ENCODE peak calls at places on chromosome 13, in four cellular contexts. K is K562, D is GM12878, W is HepG2. J is an unnamed sample.

GRCh38 chr13:76884167-76884566 is 2.0 kb downstream of the KCTD12 start:
- DNase-seq in W (no peak), K (no peak), D (no peak), J (peak; percentile 82)

GRCh38 chr13:36548129-36548528 is 115.8 kb downstream of the CCNA1 start:
- DNase-seq in D (no peak), W (no peak), K (no peak), J (no peak)

GRCh38 chr13:113666324-113666660 is 727 bp upstream of the GRK1 start:
- DNase-seq in W (no peak), D (no peak), K (no peak), J (no peak)

GRCh38 chr13:50277127-50277526 is 261.9 kb downstream of the KCNRG start:
- DNase-seq in K (peak; percentile 17), D (no peak), W (no peak), J (no peak)

GRCh38 chr13:45830121-45830520 is 21.4 kb downstream of the SIAH3 start:
- DNase-seq in K (no peak), D (no peak), W (no peak), J (no peak)

GRCh38 chr13:106649495-106649894 is 81.6 kb upstream of the ARGLU1 start:
- DNase-seq in K (no peak), W (no peak), D (no peak), J (no peak)

GRCh38 chr13:27339299-27339698 is 68.7 kb downstream of the RASL11A start:
- DNase-seq in D (no peak), K (peak; percentile 44), W (peak; percentile 60), J (peak; percentile 65)

GRCh38 chr13:48647625-48648024 is 6.1 kb upstream of the CYSLTR2 start:
- DNase-seq in K (no peak), D (no peak), W (peak; percentile 34), J (no peak)

GRCh38 chr13:100124265-100124664 is 35.4 kb downstream of the PCCA start:
- DNase-seq in K (no peak), D (no peak), W (no peak), J (no peak)

GRCh38 chr13:78499802-78500201 is 103.5 kb downstream of the POU4F1 start:
- DNase-seq in K (no peak), W (no peak), D (no peak), J (no peak)

GRCh38 chr13:79374578-79374977 is 31.5 kb downstream of the RBM26 start:
- DNase-seq in W (no peak), D (no peak), K (no peak), J (no peak)

GRCh38 chr13:79674765-79675515 is 194.0 kb downstream of the NDFIP2 start:
- DNase-seq in D (no peak), K (no peak), W (no peak), J (no peak)

GRCh38 chr13:28493740-28494536 is 990 bp downstream of the FLT1 start:
- DNase-seq in K (no peak), D (no peak), W (no peak), J (peak; percentile 28)

GRCh38 chr13:33636955-33637670 is 180.8 kb upstream of the RFC3 start:
- DNase-seq in D (no peak), K (no peak), W (no peak), J (no peak)

GRCh38 chr13:31909889-31910551 is 121.6 kb upstream of the FRY start:
- DNase-seq in D (peak; percentile 37), K (peak; percentile 12), W (peak; percentile 45), J (peak; percentile 33)

GRCh38 chr13:113298001-113298945 is 1.2 kb downstream of the LAMP1 start:
- DNase-seq in D (no peak), K (peak; percentile 60), W (no peak), J (no peak)

GRCh38 chr13:83622422-83622784 is 259.9 kb downstream of the SLITRK1 start:
- DNase-seq in D (no peak), W (no peak), K (no peak), J (no peak)

GRCh38 chr13:24176351-24177101 is 16.0 kb downstream of the SPATA13 start:
- DNase-seq in K (no peak), W (peak; percentile 72), D (no peak), J (no peak)

GRCh38 chr13:85828094-85828684 is 29.0 kb upstream of the SLITRK6 start:
- DNase-seq in K (peak; percentile 2), D (no peak), W (peak; percentile 6), J (peak; percentile 39)

GRCh38 chr13:73060251-73061160 is 1.7 kb downstream of the KLF5 start:
- DNase-seq in W (no peak), D (no peak), K (peak; percentile 31), J (peak; percentile 51)

GRCh38 chr13:100108913-100109507 is 20.1 kb downstream of the PCCA start:
- DNase-seq in D (no peak), W (no peak), K (no peak), J (no peak)

GRCh38 chr13:109724603-109725002 is 61.8 kb downstream of the IRS2 start:
- DNase-seq in W (no peak), D (no peak), K (no peak), J (no peak)

GRCh38 chr13:40922437-40923040 is 96.6 kb downstream of the ELF1 start:
- DNase-seq in D (no peak), W (peak; percentile 10), K (no peak), J (peak; percentile 8)

GRCh38 chr13:109345433-109345941 is 440.9 kb downstream of the IRS2 start:
- DNase-seq in D (no peak), W (no peak), K (no peak), J (no peak)

GRCh38 chr13:73268306-73268705 is 209.5 kb downstream of the KLF5 start:
- DNase-seq in K (no peak), D (no peak), W (no peak), J (no peak)

GRCh38 chr13:79631260-79631659 is 150.3 kb downstream of the NDFIP2 start:
- DNase-seq in W (no peak), K (no peak), D (no peak), J (no peak)

GRCh38 chr13:46738055-46738454 is 58.9 kb downstream of the ESD start:
- DNase-seq in K (no peak), D (no peak), W (no peak), J (no peak)

GRCh38 chr13:30843548-30843947 is 62.5 kb upstream of the MEDAG start:
- DNase-seq in W (no peak), D (no peak), K (no peak), J (no peak)

GRCh38 chr13:29621841-29622240 is 26.4 kb upstream of the SLC7A1 start:
- DNase-seq in D (no peak), K (no peak), W (no peak), J (no peak)

DNA sequence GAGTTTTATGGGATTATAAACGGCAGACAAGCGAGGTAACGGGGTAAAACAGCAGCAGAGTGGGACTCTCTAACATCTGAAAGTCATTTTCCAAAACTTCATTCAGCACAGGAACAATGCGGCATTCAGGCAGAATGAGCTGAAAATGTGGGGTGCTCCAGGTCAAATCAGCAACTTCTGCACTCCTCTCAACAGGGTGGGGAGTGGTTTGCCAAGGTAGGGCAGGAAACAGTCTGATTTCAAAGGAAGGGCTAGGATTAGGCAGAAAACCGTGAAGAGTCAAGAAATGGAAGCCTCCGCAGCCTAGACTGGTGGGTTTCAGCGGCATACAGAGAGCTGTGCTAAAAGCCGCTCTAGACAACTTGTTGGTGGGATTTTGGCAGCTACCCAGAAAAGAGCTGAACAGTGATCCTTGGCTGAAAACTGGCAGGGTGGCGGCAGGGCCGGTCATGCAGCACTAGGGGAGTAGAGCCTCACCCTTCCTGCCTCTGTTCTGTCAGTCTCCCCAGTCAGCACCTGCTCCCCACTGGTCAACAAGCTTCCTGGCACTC is 154.2 kb upstream of the KLF12 start:
- DNase-seq in D (no peak), K (no peak), W (no peak), J (peak; percentile 34)
- TF ChIP-seq TARDBP in D (no peak), K (no peak), W (no peak), J (no peak)

GRCh38 chr13:38223093-38223492 is 126.6 kb upstream of the UFM1 start:
- DNase-seq in K (peak; percentile 5), W (peak; percentile 1), D (no peak), J (peak; percentile 24)
- TF ChIP-seq BHLHE40 in K (no peak), W (no peak), D (no peak), J (no peak)

DNA sequence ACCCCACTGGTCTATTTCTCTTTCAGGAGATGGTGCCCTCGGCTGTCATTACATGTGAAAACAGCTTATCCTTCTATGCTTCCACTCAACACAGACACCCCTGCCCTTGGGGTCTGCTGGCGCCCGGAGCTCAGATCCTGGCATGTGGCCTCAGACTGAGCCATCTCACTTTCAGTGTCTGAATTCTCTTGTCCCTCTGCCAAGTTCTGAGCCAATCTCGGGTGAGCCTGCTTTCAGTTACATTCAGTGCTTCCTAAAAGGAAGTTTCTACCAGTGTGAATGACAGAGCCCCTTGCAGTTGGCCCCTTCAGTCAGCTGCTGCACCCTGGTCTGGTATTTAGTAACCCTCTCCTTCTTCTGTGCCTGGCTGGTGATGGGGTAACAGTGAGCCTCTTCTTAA is 293.6 kb downstream of the DNAJC15 start:
- DNase-seq in D (no peak), W (no peak), K (no peak), J (no peak)
- TF ChIP-seq FOXK2 in D (no peak), W (no peak), K (no peak), J (no peak)

GRCh38 chr13:43411211-43411610 is 375.6 kb downstream of the ENOX1 start:
- DNase-seq in K (no peak), D (no peak), W (no peak), J (no peak)
- TF ChIP-seq TARDBP in K (no peak), D (no peak), W (no peak), J (no peak)